ENCODE peak calls at places on chromosome 1, in four cellular contexts. F is H1, Y is neuronal stem cell, B is H9. T is an unnamed sample.

GRCh38 chr1:200693327-200693726 is 23.6 kb upstream of the DDX59 start:
- DNase-seq in B (no peak), F (no peak), Y (no peak), T (no peak)

GRCh38 chr1:173478099-173478555 is 992 bp downstream of the PRDX6 start:
- DNase-seq in B (no peak), F (no peak), Y (no peak), T (peak; percentile 82)

GRCh38 chr1:2566106-2567045 is 10.2 kb downstream of the TNFRSF14 start:
- DNase-seq in B (no peak), Y (no peak), F (no peak), T (no peak)

GRCh38 chr1:119364640-119365039 is 3.9 kb upstream of the HAO2 start:
- DNase-seq in F (no peak), Y (no peak), B (no peak), T (no peak)

GRCh38 chr1:207875532-207875931 is 35.4 kb downstream of the CD34 start:
- DNase-seq in B (no peak), F (no peak), Y (no peak), T (no peak)

GRCh38 chr1:230822092-230822581 is 46.2 kb downstream of the C1orf198 start:
- DNase-seq in Y (no peak), F (peak; percentile 11), B (no peak), T (peak; percentile 43)

GRCh38 chr1:46263146-46263545 is 15.6 kb downstream of the RAD54L start:
- DNase-seq in Y (no peak), B (no peak), F (no peak), T (no peak)

GRCh38 chr1:216898801-216899200 is 175.6 kb upstream of the ESRRG start:
- DNase-seq in Y (no peak), F (no peak), B (no peak), T (no peak)

GRCh38 chr1:19835573-19835972 is 20.5 kb upstream of the RNF186 start:
- DNase-seq in Y (no peak), F (no peak), B (no peak), T (no peak)

DNA sequence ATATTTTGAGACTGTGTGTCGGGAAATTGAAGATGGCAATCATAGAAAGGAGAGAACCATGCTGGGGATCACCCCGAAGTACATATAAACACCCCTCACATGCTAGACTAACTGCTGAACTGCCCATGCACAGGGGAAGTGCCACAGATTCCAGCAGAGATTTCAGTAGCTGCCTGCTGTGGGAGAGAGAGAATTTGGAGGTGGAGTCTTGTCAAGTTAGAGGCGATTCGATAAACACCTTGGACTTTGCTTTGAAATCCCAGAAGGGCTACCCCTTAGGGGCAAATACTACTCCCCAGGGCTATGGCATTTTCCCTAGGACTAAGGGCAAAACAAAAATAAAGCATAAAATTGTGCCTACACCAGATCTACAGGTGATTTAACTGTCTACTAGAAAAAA is 103.3 kb downstream of the PEX14 start:
- DNase-seq in F (no peak), Y (no peak), B (no peak), T (no peak)
- H2AK5ac ChIP-seq in F (no peak overlapping the region), Y (no peak overlapping the region), B (no peak overlapping the region), T (no peak overlapping the region)

GRCh38 chr1:21963477-21964217 is 13.2 kb upstream of the CELA3B start:
- DNase-seq in Y (peak; percentile 79), F (peak; percentile 99), B (peak; percentile 89), T (peak; percentile 57)
- H2AK5ac ChIP-seq in Y (no peak overlapping the region), F (no peak overlapping the region), B (no peak overlapping the region), T (peak overlapping the region; percentile 96)

DNA sequence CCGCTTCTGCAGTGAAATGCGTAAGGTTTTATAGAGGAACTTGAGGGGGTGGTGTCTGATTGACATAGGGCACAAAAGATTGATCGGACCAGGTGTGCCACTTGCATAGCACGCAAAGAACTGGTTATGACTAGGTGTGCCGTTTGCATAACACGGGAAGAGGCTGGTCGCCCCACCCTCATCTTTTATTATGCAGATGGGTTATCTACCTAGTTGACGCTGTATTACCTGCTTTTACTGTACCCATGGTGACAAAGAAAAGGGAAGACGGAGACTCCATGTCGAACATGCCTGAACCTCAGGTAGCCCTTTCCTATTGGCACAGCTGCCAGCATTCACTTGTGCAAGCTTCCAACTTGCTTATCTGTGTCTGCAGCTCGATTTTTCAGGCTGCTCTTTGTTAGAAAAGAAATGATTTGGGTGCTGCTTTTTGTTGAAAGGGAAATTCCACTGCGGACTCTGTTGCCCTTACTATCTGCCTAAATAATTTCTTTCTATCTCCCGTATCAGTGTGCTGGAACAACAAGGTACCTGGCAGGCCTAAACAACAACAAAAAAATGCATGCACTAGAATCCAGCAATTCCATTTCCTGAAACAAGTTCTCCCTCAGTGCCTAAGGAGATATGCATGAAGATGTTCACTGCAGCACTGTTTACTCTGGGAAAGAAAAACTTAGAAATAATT is 194.4 kb upstream of the KAZN start:
- DNase-seq in B (peak; percentile 48), F (no peak), Y (no peak), T (no peak)
- H2AK5ac ChIP-seq in B (no peak overlapping the region), F (no peak overlapping the region), Y (no peak overlapping the region), T (no peak overlapping the region)

GRCh38 chr1:153571706-153572105 is 6.1 kb upstream of the S100A2 start:
- DNase-seq in F (no peak), Y (no peak), B (no peak), T (no peak)
- H2AK5ac ChIP-seq in F (no peak overlapping the region), Y (no peak overlapping the region), B (no peak overlapping the region), T (peak overlapping the region; percentile 90)

DNA sequence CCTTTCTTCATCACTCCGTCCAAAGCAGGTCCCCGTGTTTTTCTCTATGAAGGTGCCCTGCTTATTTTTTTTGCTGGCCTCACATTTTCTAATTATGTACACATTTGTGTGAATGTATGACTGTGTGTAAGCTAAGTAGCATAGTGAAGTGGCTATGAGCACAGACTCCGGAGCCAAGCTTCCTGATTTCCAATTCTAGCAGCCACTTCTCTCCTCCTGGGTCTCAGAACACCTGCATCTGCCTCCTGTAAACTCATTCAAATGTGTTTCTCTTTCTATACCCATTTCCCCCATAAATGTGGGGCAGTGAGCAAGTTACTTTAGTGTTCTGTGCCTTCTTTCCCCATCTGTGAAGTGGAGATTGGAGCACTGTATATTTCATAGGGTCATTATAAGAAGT is 2.1 kb downstream of the SLAMF6 start:
- DNase-seq in B (no peak), Y (no peak), F (no peak), T (no peak)
- H2AK5ac ChIP-seq in B (no peak overlapping the region), Y (no peak overlapping the region), F (no peak overlapping the region), T (no peak overlapping the region)

DNA sequence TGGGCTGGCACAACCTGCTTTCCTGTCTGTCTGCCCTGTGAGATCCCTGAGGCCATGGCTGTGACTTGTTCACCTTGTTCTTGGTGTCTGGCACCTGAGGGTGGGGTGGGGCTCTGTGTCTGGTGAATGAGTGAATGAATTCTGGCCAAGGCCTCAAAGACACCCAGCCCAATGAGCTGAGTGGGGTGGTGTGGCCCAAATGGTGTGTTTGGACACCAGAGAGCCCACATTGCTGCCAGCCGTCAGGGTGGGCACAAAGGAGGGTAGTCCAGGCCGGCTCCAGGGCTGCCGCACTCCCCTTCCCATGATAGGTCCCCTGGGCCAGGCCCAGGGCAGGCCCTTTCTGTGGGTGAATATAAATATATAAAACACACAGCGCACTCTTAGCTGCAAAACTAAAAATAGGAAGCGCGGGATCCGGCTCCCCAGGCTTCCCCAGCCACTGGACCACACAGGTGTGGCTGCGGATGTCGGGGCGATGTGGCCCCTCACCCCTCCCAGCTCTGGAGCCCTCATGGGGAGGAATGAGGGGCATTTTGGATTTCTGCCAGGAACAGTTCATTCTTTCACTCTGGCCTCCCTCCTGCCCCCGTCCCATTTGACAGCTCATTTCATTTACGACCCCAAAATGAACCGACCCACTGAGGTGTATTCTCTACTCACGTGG is 33.3 kb downstream of the RUNX3 start:
- DNase-seq in B (no peak), Y (no peak), F (peak; percentile 33), T (no peak)
- H2AK5ac ChIP-seq in B (no peak overlapping the region), Y (no peak overlapping the region), F (no peak overlapping the region), T (no peak overlapping the region)